ENCODE peak calls at places on chromosomes 2 and 18, in four cellular contexts. G is heart left ventricle, K is NT2/D1, N is tibial artery. O is an unnamed sample.

GRCh38 chr2:27407798-27408491 is 1.4 kb downstream of the PPM1G start:
- DNase-seq in G (no peak), K (peak), N (no peak), O (no peak)

GRCh38 chr18:49921278-49922037 is 108.1 kb upstream of the ACAA2 start:
- DNase-seq in G (no peak), K (no peak), N (no peak), O (no peak)

GRCh38 chr2:33859791-33860461 is 260.8 kb upstream of the FAM98A start:
- DNase-seq in G (no peak), K (no peak), N (no peak), O (no peak)

GRCh38 chr2:75090770-75091515 is 108.4 kb downstream of the TACR1 start:
- DNase-seq in G (no peak), K (no peak), N (no peak), O (no peak)

GRCh38 chr2:225465827-225466226 is 66.3 kb downstream of the NYAP2 start:
- DNase-seq in G (no peak), K (peak), N (no peak), O (no peak)

GRCh38 chr2:3203497-3204019 is 174.1 kb downstream of the EIPR1 start:
- DNase-seq in G (no peak), K (no peak), N (no peak), O (no peak)

GRCh38 chr2:75808039-75808438 is 97.3 kb upstream of the GCFC2 start:
- DNase-seq in G (no peak), K (no peak), N (no peak), O (no peak)

GRCh38 chr2:147980940-147981339 is 39.6 kb downstream of the ORC4 start:
- DNase-seq in G (no peak), K (no peak), N (no peak), O (no peak)

GRCh38 chr2:183665403-183665802 is 541.2 kb downstream of the NUP35 start:
- DNase-seq in G (no peak), K (no peak), N (no peak), O (no peak)

GRCh38 chr2:75548036-75548573 is 12.6 kb downstream of the EVA1A start:
- DNase-seq in G (no peak), K (no peak), N (no peak), O (no peak)

GRCh38 chr2:172397136-172397825 is 30.1 kb upstream of the ITGA6 start:
- DNase-seq in G (no peak), K (no peak), N (no peak), O (peak)

GRCh38 chr2:30026091-30027055 is 105.0 kb upstream of the ALK start:
- DNase-seq in G (peak), K (peak), N (no peak), O (peak)

GRCh38 chr18:48825101-48825745 is 125.5 kb downstream of the SMAD7 start:
- DNase-seq in G (no peak), K (no peak), N (peak), O (no peak)

GRCh38 chr18:46448347-46448746 is 208.7 kb downstream of the LOXHD1 start:
- DNase-seq in G (no peak), K (no peak), N (no peak), O (no peak)

GRCh38 chr2:148867079-148867769 is 7.8 kb upstream of the KIF5C start:
- DNase-seq in G (no peak), K (no peak), N (no peak), O (no peak)

GRCh38 chr18:48948112-48949050 is 2.4 kb downstream of the SMAD7 start:
- DNase-seq in G (no peak), K (no peak), N (no peak), O (no peak)

GRCh38 chr18:39845673-39846072 is 2109.4 kb upstream of the PIK3C3 start:
- DNase-seq in G (no peak), K (no peak), N (no peak), O (no peak)

GRCh38 chr2:15636972-15637785 is 45.5 kb downstream of the DDX1 start:
- DNase-seq in G (peak), K (peak), N (peak), O (no peak)

GRCh38 chr2:157160131-157160530 is 97.4 kb upstream of the GALNT5 start:
- DNase-seq in G (no peak), K (no peak), N (no peak), O (no peak)

GRCh38 chr2:181954538-181954883 is 31.1 kb upstream of the PPP1R1C start:
- DNase-seq in G (no peak), K (no peak), N (no peak), O (no peak)

GRCh38 chr2:1775511-1776035 is 31.3 kb upstream of the PXDN start:
- DNase-seq in G (no peak), K (no peak), N (peak), O (no peak)

GRCh38 chr18:34048423-34048822 is 176.3 kb downstream of the NOL4 start:
- DNase-seq in G (no peak), K (no peak), N (no peak), O (no peak)

O was measured in GM04503.